ENCODE peak calls at places on chromosome 10, in nine cellular contexts. D is NCI-H1105; B is AG09319; O is foreskin melanocyte; S is right cardiac atrium; K is CD4-positive, alpha-beta memory T cell; P is T-helper 17 cell; G is transverse colon; N is NCI-H774. X is an unnamed sample.

GRCh38 chr10:132208489-132209050 is 21.8 kb downstream of the DPYSL4 start:
- DNase-seq in N (no peak), D (no peak), S (peak), O (no peak), B (no peak), P (no peak), G (no peak), K (no peak), X (no peak)

GRCh38 chr10:86364551-86365345 is 1.8 kb downstream of the GRID1 start:
- DNase-seq in S (no peak), N (no peak), K (no peak), P (no peak), G (no peak), D (no peak), B (no peak), O (no peak), X (no peak)

GRCh38 chr10:22573820-22574569 is 140.4 kb downstream of the PIP4K2A start:
- DNase-seq in K (peak), P (no peak), D (no peak), G (no peak), N (no peak), B (no peak), O (peak), S (no peak), X (no peak)

GRCh38 chr10:102009801-102010425 is 46.1 kb downstream of the ARMH3 start:
- DNase-seq in B (peak), G (peak), S (peak), K (peak), P (peak), D (peak), O (peak), N (no peak), X (peak)

GRCh38 chr10:80133221-80133620 is 691 bp downstream of the PLAC9 start:
- DNase-seq in D (no peak), N (no peak), O (no peak), S (peak), K (no peak), B (no peak), G (no peak), P (no peak), X (no peak)

GRCh38 chr10:58590152-58590551 is 77.5 kb downstream of the BICC1 start:
- DNase-seq in B (peak), S (peak), N (no peak), G (no peak), O (peak), P (no peak), K (no peak), D (no peak), X (no peak)

GRCh38 chr10:74029943-74030342 is 32.0 kb downstream of the VCL start:
- DNase-seq in G (no peak), O (no peak), P (no peak), S (no peak), K (no peak), D (no peak), N (no peak), B (no peak), X (no peak)

GRCh38 chr10:44959243-44960097 is at the start of gene RASSF4:
- DNase-seq in N (peak), S (peak), B (no peak), O (peak), G (peak), P (peak), K (peak), D (peak), X (peak)

GRCh38 chr10:125120046-125120710 is 40.2 kb downstream of the CTBP2 start:
- DNase-seq in N (no peak), S (no peak), P (no peak), D (no peak), O (peak), K (no peak), B (no peak), G (no peak), X (no peak)

GRCh38 chr10:69638642-69639041 is 8.6 kb downstream of the FAM241B start:
- DNase-seq in S (no peak), D (no peak), O (no peak), G (no peak), N (no peak), P (no peak), K (no peak), B (no peak), X (no peak)

GRCh38 chr10:131166486-131166885 is 145.0 kb downstream of the TCERG1L start:
- DNase-seq in O (no peak), D (no peak), S (no peak), N (no peak), K (no peak), G (no peak), B (no peak), P (no peak), X (no peak)

GRCh38 chr10:113991091-113991860 is 52.4 kb upstream of the ADRB1 start:
- DNase-seq in S (no peak), D (no peak), K (no peak), B (no peak), N (no peak), G (no peak), P (no peak), O (peak), X (no peak)

GRCh38 chr10:107477266-107477665 is 312.8 kb upstream of the SORCS1 start:
- DNase-seq in G (no peak), K (no peak), O (no peak), B (no peak), D (no peak), S (no peak), N (no peak), P (no peak), X (no peak)

GRCh38 chr10:90138844-90139243 is 437.5 kb downstream of the KIF20B start:
- DNase-seq in D (no peak), S (no peak), K (no peak), O (no peak), G (no peak), N (no peak), B (no peak), P (no peak), X (no peak)

GRCh38 chr10:28157379-28157778 is 145.5 kb downstream of the MPP7 start:
- DNase-seq in S (no peak), G (no peak), N (no peak), D (no peak), B (no peak), O (no peak), P (no peak), K (no peak), X (no peak)

GRCh38 chr10:103691723-103692380 is 163.5 kb downstream of the SH3PXD2A start:
- DNase-seq in D (no peak), N (no peak), S (no peak), B (no peak), K (no peak), P (no peak), O (no peak), G (no peak), X (peak)

GRCh38 chr10:126568809-126569208 is 101.7 kb downstream of the C10orf90 start:
- DNase-seq in D (no peak), G (no peak), K (no peak), S (no peak), B (no peak), N (no peak), P (no peak), O (no peak), X (no peak)

GRCh38 chr10:3853016-3853415 is 68.0 kb upstream of the KLF6 start:
- DNase-seq in B (no peak), G (no peak), N (no peak), D (no peak), K (no peak), S (no peak), P (no peak), O (no peak), X (no peak)

GRCh38 chr10:323651-324293 is 188.5 kb downstream of the ZMYND11 start:
- DNase-seq in N (no peak), K (peak), B (peak), S (peak), G (peak), P (peak), O (peak), D (no peak), X (peak)

GRCh38 chr10:34254596-34254995 is 560.5 kb downstream of the PARD3 start:
- DNase-seq in G (peak), S (no peak), K (no peak), P (no peak), O (no peak), B (no peak), N (no peak), D (no peak), X (no peak)

GRCh38 chr10:97852277-97852676 is 2.6 kb downstream of the GOLGA7B start:
- DNase-seq in S (no peak), P (no peak), K (no peak), N (no peak), O (no peak), D (no peak), B (no peak), G (no peak), X (no peak)

GRCh38 chr10:79116801-79117723 is 48.3 kb downstream of the ZMIZ1 start:
- DNase-seq in S (peak), G (peak), N (no peak), P (no peak), K (no peak), B (no peak), O (no peak), D (no peak), X (no peak)

GRCh38 chr10:29482591-29483421 is 152.0 kb downstream of the SVIL start:
- DNase-seq in B (no peak), G (no peak), S (no peak), K (no peak), O (peak), N (no peak), P (no peak), D (no peak), X (no peak)

GRCh38 chr10:6211341-6212265 is 8.9 kb downstream of the PFKFB3 start:
- DNase-seq in O (peak), D (no peak), S (peak), B (no peak), K (no peak), G (no peak), N (no peak), P (no peak), X (no peak)

GRCh38 chr10:122054046-122055025 is 65.4 kb downstream of the TACC2 start:
- DNase-seq in P (no peak), B (no peak), K (no peak), G (peak), D (no peak), N (no peak), O (no peak), S (peak), X (no peak)

GRCh38 chr10:99676435-99676834 is 17.1 kb downstream of the ENTPD7 start:
- DNase-seq in G (no peak), S (no peak), D (no peak), N (no peak), B (peak), K (no peak), O (no peak), P (no peak), X (no peak)

GRCh38 chr10:120684211-120684610 is 167.0 kb upstream of the WDR11 start:
- DNase-seq in N (no peak), G (no peak), D (no peak), B (no peak), O (peak), S (no peak), K (no peak), P (no peak), X (no peak)

GRCh38 chr10:110868981-110869380 is 2.7 kb upstream of the PDCD4 start:
- DNase-seq in G (no peak), P (peak), D (no peak), S (no peak), N (no peak), O (no peak), B (no peak), K (peak), X (peak)

GRCh38 chr10:91614254-91614624 is 18.6 kb downstream of the PPP1R3C start:
- DNase-seq in G (no peak), S (no peak), P (no peak), D (no peak), N (no peak), K (no peak), B (no peak), O (no peak), X (no peak)

GRCh38 chr10:126521354-126521753 is 133.1 kb upstream of the ADAM12 start:
- DNase-seq in P (no peak), G (no peak), O (no peak), N (no peak), B (no peak), D (no peak), K (no peak), S (no peak), X (no peak)

GRCh38 chr10:27635699-27636270 is 109.8 kb downstream of the MKX start:
- DNase-seq in K (no peak), B (no peak), O (no peak), N (no peak), D (no peak), P (no peak), G (no peak), S (no peak), X (no peak)

GRCh38 chr10:107340345-107340744 is 175.8 kb upstream of the SORCS1 start:
- DNase-seq in G (no peak), B (no peak), N (no peak), K (no peak), D (no peak), S (no peak), O (no peak), P (no peak), X (no peak)

GRCh38 chr10:11145498-11145855 is 127.8 kb downstream of the CELF2 start:
- DNase-seq in O (no peak), K (peak), B (no peak), P (peak), G (peak), N (no peak), S (no peak), D (no peak), X (peak)

GRCh38 chr10:42637142-42637541 is 1.2 kb downstream of the ZNF33B start:
- DNase-seq in N (no peak), P (no peak), O (no peak), K (no peak), B (no peak), S (no peak), G (no peak), D (no peak), X (no peak)

GRCh38 chr10:116723428-116724281 is 18.7 kb downstream of the HSPA12A start:
- DNase-seq in B (no peak), K (peak), G (no peak), O (no peak), S (no peak), D (no peak), P (peak), N (no peak), X (peak)

GRCh38 chr10:57294698-57295097 is 933.6 kb upstream of the ZWINT start:
- DNase-seq in P (no peak), B (no peak), K (no peak), D (no peak), O (no peak), N (no peak), G (no peak), S (no peak), X (no peak)

GRCh38 chr10:75352650-75353049 is 48.9 kb downstream of the ZNF503 start:
- DNase-seq in B (no peak), N (no peak), O (no peak), D (no peak), S (no peak), K (no peak), P (no peak), G (no peak), X (no peak)

GRCh38 chr10:6755891-6756460 is 175.9 kb upstream of the PRKCQ start:
- DNase-seq in P (no peak), D (no peak), S (no peak), K (no peak), G (peak), N (no peak), B (no peak), O (peak), X (no peak)

GRCh38 chr10:115092555-115093285 is 445 bp upstream of the ATRNL1 start:
- DNase-seq in S (peak), P (peak), G (peak), B (no peak), O (peak), K (peak), D (peak), N (no peak), X (no peak)

GRCh38 chr10:47214520-47214919 is 85.5 kb upstream of the GDF10 start:
- DNase-seq in D (no peak), K (no peak), P (no peak), O (no peak), G (no peak), S (no peak), B (no peak), N (no peak), X (no peak)

X was measured in T-helper 22 cell.